ENCODE peak calls at places on chromosomes 1 and 21, in seven cellular contexts. P is T-helper 1 cell, M is NCI-H1436, S is NCI-H2081, B is COR-L47, R is AG09309, X is RCC 7860. O is an unnamed sample.

GRCh38 chr1:47963568-47963973 is 33.6 kb downstream of the TRABD2B start:
- DNase-seq in P (no peak), M (no peak), S (no peak), B (no peak), R (no peak), X (no peak), O (no peak)

GRCh38 chr1:218752126-218752525 is 407.0 kb downstream of the TGFB2 start:
- DNase-seq in P (no peak), M (no peak), S (no peak), B (no peak), R (no peak), X (no peak), O (no peak)

GRCh38 chr1:41239988-41240610 is 2.0 kb downstream of the SCMH1 start:
- DNase-seq in P (peak; percentile 58), M (no peak), S (no peak), B (peak; percentile 12), R (peak; percentile 57), X (peak; percentile 49), O (no peak)

GRCh38 chr1:32877211-32878110 is 6.7 kb upstream of the FNDC5 start:
- DNase-seq in P (no peak), M (no peak), S (no peak), B (peak; percentile 74), R (no peak), X (no peak), O (no peak)

GRCh38 chr1:58608945-58609344 is 31.9 kb upstream of the TACSTD2 start:
- DNase-seq in P (no peak), M (no peak), S (no peak), B (no peak), R (no peak), X (no peak), O (no peak)

GRCh38 chr1:76330993-76331603 is 256.6 kb downstream of the ST6GALNAC3 start:
- DNase-seq in P (peak; percentile 59), M (peak; percentile 49), S (peak; percentile 31), B (peak; percentile 52), R (peak; percentile 42), X (peak; percentile 34), O (no peak)

GRCh38 chr1:54800041-54800898 is 853 bp downstream of the TTC22 start:
- DNase-seq in P (no peak), M (no peak), S (no peak), B (no peak), R (no peak), X (no peak), O (no peak)

GRCh38 chr1:248618119-248618518 is 16.8 kb downstream of the OR2T11 start:
- DNase-seq in P (no peak), M (no peak), S (no peak), B (no peak), R (no peak), X (no peak), O (no peak)

GRCh38 chr1:216723274-216723780 is at the start of gene ESRRG:
- DNase-seq in P (no peak), M (peak; percentile 99), S (peak; percentile 95), B (peak; percentile 90), R (no peak), X (no peak), O (no peak)

GRCh38 chr21:43467785-43468184 is 40.9 kb upstream of the SIK1 start:
- DNase-seq in P (no peak), M (no peak), S (no peak), B (no peak), R (no peak), X (no peak), O (peak; percentile 6)

GRCh38 chr1:41493117-41493536 is 8.6 kb upstream of the EDN2 start:
- DNase-seq in P (no peak), M (no peak), S (no peak), B (no peak), R (no peak), X (peak; percentile 98), O (no peak)

GRCh38 chr1:89633745-89634625 is 1.1 kb downstream of the LRRC8C start:
- DNase-seq in P (no peak), M (no peak), S (no peak), B (no peak), R (no peak), X (peak; percentile 14), O (no peak)

GRCh38 chr1:6472391-6472790 is 6.4 kb upstream of the TNFRSF25 start:
- DNase-seq in P (no peak), M (no peak), S (no peak), B (no peak), R (no peak), X (no peak), O (no peak)

GRCh38 chr1:221712776-221713431 is 29.0 kb downstream of the DUSP10 start:
- DNase-seq in P (peak; percentile 88), M (no peak), S (no peak), B (no peak), R (no peak), X (no peak), O (no peak)

GRCh38 chr1:59124166-59124565 is 172.7 kb upstream of the FGGY start:
- DNase-seq in P (no peak), M (no peak), S (no peak), B (no peak), R (no peak), X (no peak), O (no peak)

GRCh38 chr1:31421404-31422040 is 8.5 kb downstream of the SERINC2 start:
- DNase-seq in P (no peak), M (no peak), S (no peak), B (no peak), R (no peak), X (no peak), O (no peak)

GRCh38 chr1:110412576-110412975 is 5.1 kb upstream of the LAMTOR5 start:
- DNase-seq in P (peak; percentile 59), M (peak; percentile 48), S (peak; percentile 27), B (peak; percentile 57), R (no peak), X (peak; percentile 32), O (no peak)

GRCh38 chr1:75258351-75258750 is 124.2 kb downstream of the LHX8 start:
- DNase-seq in P (no peak), M (no peak), S (no peak), B (no peak), R (no peak), X (no peak), O (no peak)

GRCh38 chr21:38244407-38244787 is 12.4 kb upstream of the KCNJ15 start:
- DNase-seq in P (no peak), M (no peak), S (no peak), B (no peak), R (no peak), X (peak; percentile 24), O (no peak)

GRCh38 chr21:16992448-16992847 is 520.4 kb upstream of the CXADR start:
- DNase-seq in P (no peak), M (no peak), S (no peak), B (no peak), R (no peak), X (no peak), O (no peak)

GRCh38 chr1:214438530-214438929 is 112.9 kb downstream of the PTPN14 start:
- DNase-seq in P (peak; percentile 72), M (no peak), S (no peak), B (peak; percentile 2), R (no peak), X (no peak), O (no peak)

GRCh38 chr1:87135313-87135712 is 193.4 kb upstream of the LMO4 start:
- DNase-seq in P (no peak), M (no peak), S (no peak), B (no peak), R (no peak), X (no peak), O (no peak)

GRCh38 chr21:34707876-34708325 is 39.1 kb downstream of the CLIC6 start:
- DNase-seq in P (peak; percentile 76), M (no peak), S (no peak), B (peak; percentile 45), R (no peak), X (no peak), O (no peak)

GRCh38 chr1:198575715-198576641 is 35.5 kb upstream of the ATP6V1G3 start:
- DNase-seq in P (no peak), M (no peak), S (no peak), B (no peak), R (no peak), X (no peak), O (no peak)

GRCh38 chr1:113390871-113391642 is 742 bp downstream of the MAGI3 start:
- DNase-seq in P (peak; percentile 43), M (no peak), S (no peak), B (peak; percentile 39), R (no peak), X (peak; percentile 24), O (peak; percentile 84)

GRCh38 chr1:71351438-71351837 is 270.6 kb upstream of the ZRANB2 start:
- DNase-seq in P (no peak), M (no peak), S (no peak), B (no peak), R (peak; percentile 40), X (no peak), O (no peak)

GRCh38 chr1:94240822-94241221 is 3.4 kb upstream of the ARHGAP29 start:
- DNase-seq in P (no peak), M (no peak), S (no peak), B (peak; percentile 6), R (no peak), X (no peak), O (no peak)

GRCh38 chr21:38293113-38293512 is 36.3 kb downstream of the KCNJ15 start:
- DNase-seq in P (no peak), M (no peak), S (no peak), B (no peak), R (no peak), X (no peak), O (no peak)

GRCh38 chr1:181134543-181135461 is 46.3 kb downstream of the IER5 start:
- DNase-seq in P (peak; percentile 63), M (no peak), S (no peak), B (peak; percentile 69), R (no peak), X (peak; percentile 43), O (peak; percentile 90)

GRCh38 chr21:29501451-29501850 is 202.7 kb downstream of the BACH1 start:
- DNase-seq in P (no peak), M (no peak), S (no peak), B (no peak), R (no peak), X (no peak), O (no peak)

GRCh38 chr1:15152318-15153183 is 996 bp upstream of the TMEM51 start:
- DNase-seq in P (no peak), M (peak; percentile 37), S (peak; percentile 15), B (peak; percentile 55), R (peak; percentile 49), X (peak; percentile 74), O (peak; percentile 88)

GRCh38 chr1:90850181-90850924 is 133.3 kb upstream of the BARHL2 start:
- DNase-seq in P (no peak), M (no peak), S (no peak), B (no peak), R (no peak), X (no peak), O (no peak)

GRCh38 chr1:192654607-192655389 is 18.9 kb downstream of the RGS13 start:
- DNase-seq in P (peak; percentile 17), M (no peak), S (no peak), B (no peak), R (no peak), X (peak; percentile 83), O (no peak)

GRCh38 chr21:33300701-33301631 is 23.8 kb upstream of the IFNAR1 start:
- DNase-seq in P (no peak), M (no peak), S (no peak), B (peak; percentile 25), R (no peak), X (no peak), O (no peak)

GRCh38 chr1:3051270-3052268 is 17.4 kb upstream of the PRDM16 start:
- DNase-seq in P (no peak), M (no peak), S (no peak), B (no peak), R (no peak), X (no peak), O (no peak)

GRCh38 chr21:42653492-42654061 is at the start of gene PDE9A:
- DNase-seq in P (no peak), M (peak; percentile 40), S (peak; percentile 22), B (peak; percentile 63), R (no peak), X (no peak), O (no peak)